ENCODE peak calls at places on chromosome 16, in five cellular contexts. I is body of pancreas, H is heart left ventricle, J is tibial nerve, R is heart right ventricle. D is an unnamed sample. For H3K4me1, the result is how much of the 10 kb centered on the place peaks cover.

GRCh38 chr16:89658221-89658879 is 714 bp downstream of the SPATA33 start:
- DNase-seq in J (no peak), H (no peak), I (no peak), R (no peak), D (peak)

GRCh38 chr16:23924138-23924537 is 88.4 kb downstream of the PRKCB start:
- DNase-seq in I (no peak), H (no peak), J (no peak), R (no peak), D (no peak)

GRCh38 chr16:53740476-53740875 is 36.5 kb downstream of the FTO start:
- DNase-seq in H (no peak), I (no peak), J (no peak), R (no peak), D (no peak)

GRCh38 chr16:58644765-58645487 is 15.3 kb upstream of the CNOT1 start:
- DNase-seq in I (no peak), R (no peak), H (no peak), J (no peak), D (no peak)

GRCh38 chr16:53068423-53068833 is 13.6 kb downstream of the CHD9 start:
- DNase-seq in H (no peak), J (no peak), R (no peak), I (no peak), D (no peak)

GRCh38 chr16:72827907-72828306 is 220.0 kb downstream of the ZFHX3 start:
- DNase-seq in R (no peak), H (no peak), I (no peak), J (no peak), D (no peak)

GRCh38 chr16:88871349-88871702 is 4.9 kb upstream of the PABPN1L start:
- DNase-seq in H (no peak), R (no peak), I (no peak), J (no peak), D (no peak)

GRCh38 chr16:65537336-65537735 is 415.5 kb upstream of the CDH11 start:
- DNase-seq in J (no peak), H (no peak), I (no peak), R (no peak), D (no peak)

GRCh38 chr16:87864331-87864989 is 4.8 kb downstream of the SLC7A5 start:
- DNase-seq in H (no peak), I (no peak), J (no peak), R (no peak), D (no peak)

GRCh38 chr16:65975049-65975708 is 391.3 kb upstream of the CDH5 start:
- DNase-seq in R (no peak), I (no peak), J (no peak), H (no peak), D (no peak)

GRCh38 chr16:87465306-87465705 is 27.5 kb downstream of the ZCCHC14 start:
- DNase-seq in I (peak), H (peak), J (peak), R (peak), D (no peak)

GRCh38 chr16:53131363-53132071 is 76.7 kb downstream of the CHD9 start:
- DNase-seq in R (peak), I (peak), J (peak), H (peak), D (peak)

GRCh38 chr16:67173808-67174705 is 3.7 kb downstream of the NOL3 start:
- DNase-seq in R (peak), H (peak), J (peak), I (peak), D (peak)

GRCh38 chr16:84482951-84483881 is 21.2 kb downstream of the MEAK7 start:
- DNase-seq in I (no peak), R (no peak), J (no peak), H (no peak), D (peak)

GRCh38 chr16:19833581-19833980 is 51.1 kb downstream of the GPRC5B start:
- DNase-seq in J (no peak), I (no peak), H (no peak), R (no peak), D (no peak)

GRCh38 chr16:83513006-83513755 is 294.6 kb upstream of the HSBP1 start:
- DNase-seq in R (no peak), I (no peak), J (no peak), H (no peak), D (no peak)

GRCh38 chr16:50367777-50368409 is 895 bp downstream of the BRD7 start:
- DNase-seq in J (no peak), R (no peak), I (no peak), H (no peak), D (no peak)

GRCh38 chr16:73179671-73180370 is 131.9 kb upstream of the ZFHX3 start:
- DNase-seq in J (no peak), I (peak), H (no peak), R (peak), D (no peak)

GRCh38 chr16:7317982-7318381 is 14.7 kb upstream of the RBFOX1 start:
- DNase-seq in J (no peak), I (no peak), R (no peak), H (no peak), D (no peak)

DNA sequence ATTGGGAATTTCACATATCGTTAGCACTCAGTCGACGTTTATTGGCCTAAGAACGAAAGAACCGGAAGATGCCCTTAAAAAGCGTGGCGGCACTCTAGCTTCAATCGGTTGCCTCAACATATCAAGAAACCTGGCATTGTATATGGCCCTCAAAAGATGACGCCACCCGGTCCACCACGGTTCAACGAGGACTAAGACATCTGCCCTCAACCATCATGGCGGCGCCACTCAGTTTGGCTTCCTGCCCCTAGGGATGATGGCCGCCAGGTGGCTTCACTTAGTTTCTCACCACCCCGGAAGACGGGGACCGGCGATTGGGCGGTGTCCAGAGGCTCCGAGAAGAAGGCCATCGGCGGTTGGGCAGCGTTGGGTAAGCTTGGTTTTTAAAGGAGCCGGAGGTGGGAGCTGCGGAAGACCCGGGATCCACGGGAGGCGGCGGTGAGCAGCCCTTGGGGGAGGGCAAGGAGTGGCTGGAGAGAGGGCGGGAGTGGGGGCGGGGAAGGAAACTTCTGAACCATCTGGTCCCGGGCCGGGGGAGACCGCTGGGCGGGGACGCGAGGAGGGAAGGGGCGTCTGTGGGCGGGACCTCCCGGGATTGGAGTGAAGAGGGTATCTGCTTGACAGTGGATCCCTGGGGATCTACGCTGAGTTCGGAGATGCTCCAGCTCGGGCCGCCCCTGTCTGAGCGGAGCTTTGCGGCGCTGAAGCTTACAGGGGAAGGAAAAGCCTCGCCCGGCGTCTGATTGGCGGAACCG is at the start of gene PRR14:
- DNase-seq in H (peak), R (peak), J (peak), I (peak), D (peak)
- H3K4me3 ChIP-seq in H (peak), R (peak), J (peak), I (peak), D (peak)

DNA sequence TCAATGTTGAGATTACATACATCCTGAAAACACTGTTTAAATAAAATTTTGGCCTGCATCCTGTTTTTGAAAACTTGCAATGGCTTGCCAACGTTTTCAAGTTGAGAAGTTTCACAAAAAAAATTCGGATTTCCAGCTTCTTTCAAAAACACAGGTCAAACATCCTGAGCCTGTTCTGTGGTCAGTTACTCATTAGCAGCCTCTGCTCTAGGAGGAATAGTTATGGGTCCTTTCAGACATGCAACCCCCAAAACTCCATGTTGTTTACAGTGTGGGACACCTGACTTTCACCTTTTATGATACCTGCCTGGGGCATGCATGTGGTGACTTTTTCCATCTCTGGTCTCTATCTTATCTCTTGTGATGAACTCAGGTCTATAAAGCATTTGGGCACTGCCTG is 577.9 kb downstream of the WWOX start:
- DNase-seq in J (no peak), R (no peak), H (no peak), I (no peak), D (no peak)
- H3K4me1 ChIP-seq in J (under half), R (under half), H (under half), I (under half), D (under half)

GRCh38 chr16:15783985-15784384 is 72.8 kb downstream of the MYH11 start:
- DNase-seq in R (no peak), H (no peak), J (no peak), I (no peak), D (no peak)

GRCh38 chr16:15780805-15781204 is 76.0 kb downstream of the MYH11 start:
- DNase-seq in R (no peak), J (no peak), I (no peak), H (no peak), D (no peak)

GRCh38 chr16:15781650-15782049 is 75.2 kb downstream of the MYH11 start:
- DNase-seq in J (no peak), I (no peak), H (no peak), R (no peak), D (no peak)

GRCh38 chr16:15785386-15786059 is 71.3 kb downstream of the MYH11 start:
- DNase-seq in R (no peak), H (peak), J (no peak), I (no peak), D (no peak)

DNA sequence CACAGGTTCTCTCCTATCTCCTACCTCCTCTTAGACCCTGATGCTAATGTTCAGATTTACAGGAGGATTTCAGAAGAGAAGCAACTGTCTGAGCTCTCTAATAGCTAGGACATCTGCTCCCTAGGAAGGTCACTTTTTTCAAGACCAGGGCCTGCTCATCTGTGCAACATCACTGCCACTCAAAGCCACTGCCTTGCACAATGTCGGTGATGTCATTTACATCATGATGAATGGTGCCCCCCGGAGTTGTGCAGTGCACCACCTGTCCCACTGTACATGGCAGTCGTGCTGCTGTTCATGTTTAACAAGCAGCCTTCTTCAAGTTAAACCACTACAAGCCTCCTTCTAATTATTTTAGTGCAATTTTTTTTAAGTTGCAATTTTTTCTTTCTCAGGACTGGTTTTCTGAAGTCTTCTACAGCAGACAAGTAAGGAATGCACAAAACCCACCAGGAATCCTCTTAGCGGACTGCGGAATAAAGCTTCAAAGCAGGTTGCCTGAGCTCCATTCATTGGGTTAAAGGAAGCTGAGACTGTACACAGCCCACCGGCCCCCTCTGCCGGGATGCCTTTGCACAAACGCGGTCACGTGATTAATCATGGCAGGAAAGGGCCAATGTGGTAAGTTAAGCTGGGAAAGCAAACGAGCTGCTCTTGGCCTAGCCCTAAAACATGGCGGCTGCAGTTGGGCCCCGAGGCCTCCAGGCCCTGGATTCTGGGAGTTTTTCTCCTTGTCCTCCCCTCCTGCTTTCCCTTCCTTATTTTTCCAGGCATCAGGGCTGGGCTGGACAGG is 74.1 kb downstream of the MYH11 start:
- DNase-seq in I (no peak), R (no peak), J (no peak), H (no peak), D (no peak)
- TF ChIP-seq CTCF in I (no peak), R (no peak), J (no peak), H (no peak), D (no peak)

GRCh38 chr16:14564323-14564722 is 65.7 kb downstream of the PARN start:
- DNase-seq in J (no peak), R (no peak), I (peak), H (no peak), D (no peak)
- H3K4me3 ChIP-seq in J (no peak), R (no peak), I (no peak), H (no peak), D (no peak)

DNA sequence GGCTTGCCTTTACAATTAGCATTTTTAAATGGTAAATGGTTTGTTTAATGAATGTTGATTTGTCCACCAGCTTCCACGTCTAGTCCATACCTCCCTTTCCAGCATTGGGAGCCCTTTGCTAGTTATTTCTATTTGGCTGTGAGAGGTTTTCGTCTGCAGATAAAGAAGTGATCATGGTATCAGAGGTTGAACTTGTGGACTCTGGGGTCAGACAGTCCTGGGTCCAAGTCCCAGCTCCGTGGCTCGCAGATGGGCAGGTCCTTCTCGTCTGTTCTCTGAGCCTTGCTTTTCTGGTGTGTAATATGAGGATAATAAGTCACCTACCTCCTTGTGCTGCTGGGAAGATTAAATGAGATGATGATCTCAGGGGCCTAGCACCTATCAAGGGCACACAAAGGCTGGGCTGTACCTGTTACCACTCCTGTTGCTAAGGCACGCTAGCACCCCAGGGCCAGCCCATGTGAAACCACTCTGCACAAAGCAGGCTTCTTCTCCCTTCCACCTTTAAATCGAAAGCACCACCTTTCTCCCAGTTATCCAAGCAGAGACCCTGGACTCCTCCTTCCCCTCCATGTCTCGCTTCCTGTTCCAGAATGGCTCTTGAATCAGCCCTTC is 103.9 kb downstream of the GNAO1 start:
- DNase-seq in R (no peak), J (no peak), I (no peak), H (no peak), D (no peak)
- H3K4me1 ChIP-seq in R (under half), J (under half), I (under half), H (under half), D (under half)

GRCh38 chr16:57091200-57091989 is 988 bp upstream of the CPNE2 start:
- DNase-seq in H (no peak), R (peak), I (peak), J (peak), D (peak)

GRCh38 chr16:57094911-57095310 is 2.5 kb downstream of the CPNE2 start:
- DNase-seq in I (no peak), R (no peak), H (no peak), J (no peak), D (no peak)

GRCh38 chr16:57093845-57094564 is 1.6 kb downstream of the CPNE2 start:
- DNase-seq in H (no peak), J (no peak), R (no peak), I (peak), D (no peak)

GRCh38 chr16:57092786-57093301 is 461 bp downstream of the CPNE2 start:
- DNase-seq in J (no peak), R (peak), H (peak), I (peak), D (peak)

GRCh38 chr16:57091990-57092785 is at the start of gene CPNE2:
- DNase-seq in J (no peak), I (peak), R (peak), H (peak), D (peak)
- TF ChIP-seq CTCF in J (no peak), I (no peak), R (no peak), H (no peak), D (peak)

GRCh38 chr16:31136287-31136662 is 748 bp upstream of the PRSS8 start:
- DNase-seq in R (no peak), I (no peak), J (no peak), H (no peak), D (no peak)

GRCh38 chr16:31134091-31134571 is 1.4 kb downstream of the PRSS8 start:
- DNase-seq in I (no peak), J (no peak), H (no peak), R (no peak), D (no peak)

GRCh38 chr16:31134625-31135534 is 647 bp downstream of the PRSS8 start:
- DNase-seq in I (peak), H (no peak), J (no peak), R (no peak), D (peak)

GRCh38 chr16:31132979-31133599 is 2.4 kb downstream of the PRSS8 start:
- DNase-seq in H (no peak), R (no peak), I (no peak), J (no peak), D (no peak)

GRCh38 chr16:31135535-31136286 is at the start of gene PRSS8:
- DNase-seq in R (no peak), I (peak), J (no peak), H (no peak), D (peak)
- H3K4me3 ChIP-seq in R (no peak), I (peak), J (no peak), H (no peak), D (peak)